ENCODE peak calls at places on chromosome 1, in five cellular contexts. One of them, this sample, is unnamed.

GRCh38 chr1:28144203-28145135 is 32.0 kb downstream of the PTAFR start:
- DNase-seq in fibroblast of lung: peak; percentile 20
- DNase-seq in endothelial cell of umbilical vein: no peak
- DNase-seq in psoas muscle: no peak
- DNase-seq in HL-60: peak; percentile 26
- DNase-seq in this sample: peak; percentile 20

GRCh38 chr1:40663324-40664166 is 1.9 kb downstream of the RIMS3 start:
- DNase-seq in fibroblast of lung: no peak
- DNase-seq in endothelial cell of umbilical vein: no peak
- DNase-seq in psoas muscle: no peak
- DNase-seq in HL-60: no peak
- DNase-seq in this sample: no peak

GRCh38 chr1:233006108-233006507 is 55.7 kb downstream of the NTPCR start:
- DNase-seq in fibroblast of lung: no peak
- DNase-seq in endothelial cell of umbilical vein: no peak
- DNase-seq in psoas muscle: no peak
- DNase-seq in HL-60: no peak
- DNase-seq in this sample: no peak

GRCh38 chr1:23122023-23122738 is 46.5 kb downstream of the LUZP1 start:
- DNase-seq in HL-60: no peak
- DNase-seq in psoas muscle: no peak
- DNase-seq in fibroblast of lung: peak; percentile 85
- DNase-seq in endothelial cell of umbilical vein: peak; percentile 60
- DNase-seq in this sample: peak; percentile 50

GRCh38 chr1:224274970-224275626 is 54.9 kb downstream of the NVL start:
- DNase-seq in HL-60: no peak
- DNase-seq in endothelial cell of umbilical vein: no peak
- DNase-seq in fibroblast of lung: no peak
- DNase-seq in psoas muscle: no peak
- DNase-seq in this sample: no peak

GRCh38 chr1:112778136-112778535 is 63.0 kb upstream of the PPM1J start:
- DNase-seq in HL-60: no peak
- DNase-seq in fibroblast of lung: no peak
- DNase-seq in endothelial cell of umbilical vein: no peak
- DNase-seq in psoas muscle: no peak
- DNase-seq in this sample: no peak

GRCh38 chr1:162072770-162073169 is 3.3 kb downstream of the NOS1AP start:
- DNase-seq in HL-60: no peak
- DNase-seq in fibroblast of lung: no peak
- DNase-seq in endothelial cell of umbilical vein: peak; percentile 40
- DNase-seq in psoas muscle: no peak
- DNase-seq in this sample: no peak

GRCh38 chr1:92154934-92155333 is 62.8 kb upstream of the C1orf146 start:
- DNase-seq in endothelial cell of umbilical vein: no peak
- DNase-seq in fibroblast of lung: no peak
- DNase-seq in HL-60: no peak
- DNase-seq in psoas muscle: no peak
- DNase-seq in this sample: no peak

GRCh38 chr1:185719021-185719420 is 15.2 kb upstream of the HMCN1 start:
- DNase-seq in HL-60: no peak
- DNase-seq in psoas muscle: peak; percentile 38
- DNase-seq in fibroblast of lung: peak; percentile 86
- DNase-seq in endothelial cell of umbilical vein: peak; percentile 41
- DNase-seq in this sample: peak; percentile 93

GRCh38 chr1:197782719-197783328 is 7.5 kb upstream of the DENND1B start:
- DNase-seq in endothelial cell of umbilical vein: peak; percentile 5
- DNase-seq in psoas muscle: no peak
- DNase-seq in fibroblast of lung: no peak
- DNase-seq in HL-60: no peak
- DNase-seq in this sample: no peak

GRCh38 chr1:42046772-42047552 is 106.2 kb upstream of the GUCA2B start:
- DNase-seq in HL-60: no peak
- DNase-seq in psoas muscle: peak; percentile 53
- DNase-seq in endothelial cell of umbilical vein: no peak
- DNase-seq in fibroblast of lung: no peak
- DNase-seq in this sample: no peak

GRCh38 chr1:108327534-108328462 is 83.9 kb upstream of the NBPF4 start:
- DNase-seq in psoas muscle: no peak
- DNase-seq in HL-60: no peak
- DNase-seq in endothelial cell of umbilical vein: no peak
- DNase-seq in fibroblast of lung: no peak
- DNase-seq in this sample: no peak

GRCh38 chr1:53619811-53620619 is 118.9 kb downstream of the GLIS1 start:
- DNase-seq in fibroblast of lung: peak; percentile 34
- DNase-seq in HL-60: no peak
- DNase-seq in psoas muscle: no peak
- DNase-seq in endothelial cell of umbilical vein: no peak
- DNase-seq in this sample: no peak

GRCh38 chr1:54461731-54462596 is 55.8 kb upstream of the SSBP3 start:
- DNase-seq in HL-60: no peak
- DNase-seq in fibroblast of lung: no peak
- DNase-seq in endothelial cell of umbilical vein: no peak
- DNase-seq in psoas muscle: no peak
- DNase-seq in this sample: no peak

DNA sequence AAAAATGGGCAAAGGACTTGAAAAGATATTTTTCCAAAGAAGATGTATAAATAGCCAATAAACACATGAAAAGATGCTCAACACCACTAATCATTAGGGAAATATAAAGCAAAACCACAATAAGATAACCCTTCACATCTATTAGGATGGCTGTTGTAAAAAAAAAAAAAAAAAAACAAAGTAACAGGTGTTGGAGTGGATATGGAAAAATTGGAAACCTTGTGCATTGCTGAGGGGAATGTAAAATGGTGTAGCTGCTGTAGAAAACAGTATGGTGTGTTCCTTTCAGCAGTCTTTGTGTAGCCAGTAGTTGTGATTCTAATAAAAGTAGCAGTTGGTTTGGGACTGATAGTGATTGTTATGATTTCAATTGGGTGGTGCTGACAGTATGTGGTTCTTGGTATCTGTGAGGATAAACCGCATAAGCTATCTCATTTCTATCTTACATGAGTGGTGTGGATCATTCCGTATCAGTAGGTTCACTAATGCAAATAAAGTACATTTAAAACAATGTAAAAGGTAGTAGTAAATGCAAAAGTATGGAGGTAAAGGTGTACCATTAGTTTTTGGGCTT is 19.9 kb downstream of the MAN1A2 start:
- DNase-seq in fibroblast of lung: no peak
- DNase-seq in psoas muscle: no peak
- DNase-seq in HL-60: no peak
- DNase-seq in endothelial cell of umbilical vein: no peak
- DNase-seq in this sample: no peak
- TF ChIP-seq CTCF in fibroblast of lung: no peak
- TF ChIP-seq CTCF in psoas muscle: no peak
- TF ChIP-seq CTCF in HL-60: no peak
- TF ChIP-seq CTCF in endothelial cell of umbilical vein: no peak
- TF ChIP-seq CTCF in this sample: no peak

GRCh38 chr1:10760566-10761502 is 35.6 kb downstream of the CASZ1 start:
- DNase-seq in fibroblast of lung: no peak
- DNase-seq in endothelial cell of umbilical vein: no peak
- DNase-seq in HL-60: no peak
- DNase-seq in psoas muscle: no peak
- DNase-seq in this sample: no peak

GRCh38 chr1:10762875-10763274 is 33.6 kb downstream of the CASZ1 start:
- DNase-seq in endothelial cell of umbilical vein: no peak
- DNase-seq in psoas muscle: no peak
- DNase-seq in HL-60: no peak
- DNase-seq in fibroblast of lung: no peak
- DNase-seq in this sample: no peak

GRCh38 chr1:10762153-10762523 is 34.3 kb downstream of the CASZ1 start:
- DNase-seq in psoas muscle: no peak
- DNase-seq in fibroblast of lung: no peak
- DNase-seq in endothelial cell of umbilical vein: peak; percentile 57
- DNase-seq in HL-60: no peak
- DNase-seq in this sample: no peak

GRCh38 chr1:10759413-10760200 is 36.8 kb downstream of the CASZ1 start:
- DNase-seq in fibroblast of lung: no peak
- DNase-seq in endothelial cell of umbilical vein: no peak
- DNase-seq in psoas muscle: no peak
- DNase-seq in HL-60: no peak
- DNase-seq in this sample: no peak

GRCh38 chr1:10761503-10762152 is 34.8 kb downstream of the CASZ1 start:
- DNase-seq in HL-60: no peak
- DNase-seq in psoas muscle: no peak
- DNase-seq in fibroblast of lung: no peak
- DNase-seq in endothelial cell of umbilical vein: peak; percentile 69
- DNase-seq in this sample: no peak
- H3K4me3 ChIP-seq in HL-60: no peak overlapping the region
- H3K4me3 ChIP-seq in psoas muscle: peak overlapping the region; percentile 30
- H3K4me3 ChIP-seq in fibroblast of lung: no peak overlapping the region
- H3K4me3 ChIP-seq in endothelial cell of umbilical vein: no peak overlapping the region
- H3K4me3 ChIP-seq in this sample: no peak overlapping the region

GRCh38 chr1:181737056-181737455 is 253.7 kb downstream of the CACNA1E start:
- DNase-seq in fibroblast of lung: no peak
- DNase-seq in HL-60: no peak
- DNase-seq in endothelial cell of umbilical vein: no peak
- DNase-seq in psoas muscle: no peak
- DNase-seq in this sample: no peak
- TF ChIP-seq CTCF in fibroblast of lung: no peak
- TF ChIP-seq CTCF in HL-60: no peak
- TF ChIP-seq CTCF in endothelial cell of umbilical vein: no peak
- TF ChIP-seq CTCF in psoas muscle: no peak
- TF ChIP-seq CTCF in this sample: no peak

DNA sequence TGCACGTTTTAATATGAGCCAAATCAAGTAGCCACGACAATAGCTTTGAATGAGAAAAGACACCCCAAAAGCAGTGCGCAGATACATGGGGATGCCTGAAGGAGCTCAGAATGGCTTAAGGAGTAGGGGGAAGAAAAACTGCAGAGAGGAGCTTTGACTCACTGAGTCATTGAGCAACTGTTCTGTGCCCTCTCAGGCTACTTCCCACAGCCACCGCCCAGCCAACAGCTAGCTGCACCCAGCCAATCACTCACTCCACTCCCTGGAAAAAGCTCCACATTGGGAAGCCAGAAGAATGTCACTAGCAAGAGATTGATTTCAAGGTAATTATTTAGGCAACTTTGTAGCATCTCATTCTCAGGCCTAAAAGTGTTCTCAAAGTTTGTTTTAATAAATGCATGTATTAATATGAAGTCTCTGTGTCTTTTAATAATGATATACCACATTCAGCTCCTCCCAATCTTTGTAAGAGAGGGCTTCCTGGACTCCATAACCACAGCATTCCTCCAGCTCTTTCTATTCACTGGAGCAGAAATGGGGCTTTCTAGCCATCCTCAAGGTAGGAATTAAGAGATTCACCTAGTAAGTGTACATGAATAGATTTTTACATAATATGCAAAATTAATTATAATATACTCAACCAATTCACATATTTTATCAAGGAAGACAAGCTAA is 16.8 kb downstream of the DUSP10 start:
- DNase-seq in endothelial cell of umbilical vein: no peak
- DNase-seq in fibroblast of lung: peak; percentile 79
- DNase-seq in HL-60: peak; percentile 65
- DNase-seq in psoas muscle: peak; percentile 65
- DNase-seq in this sample: no peak
- H3K4me3 ChIP-seq in endothelial cell of umbilical vein: no peak overlapping the region
- H3K4me3 ChIP-seq in fibroblast of lung: no peak overlapping the region
- H3K4me3 ChIP-seq in HL-60: no peak overlapping the region
- H3K4me3 ChIP-seq in psoas muscle: no peak overlapping the region
- H3K4me3 ChIP-seq in this sample: no peak overlapping the region

GRCh38 chr1:57422271-57423134 is 1.4 kb downstream of the DAB1 start:
- DNase-seq in psoas muscle: no peak
- DNase-seq in HL-60: no peak
- DNase-seq in endothelial cell of umbilical vein: no peak
- DNase-seq in fibroblast of lung: peak; percentile 35
- DNase-seq in this sample: no peak
- TF ChIP-seq CTCF in psoas muscle: no peak
- TF ChIP-seq CTCF in HL-60: no peak
- TF ChIP-seq CTCF in endothelial cell of umbilical vein: no peak
- TF ChIP-seq CTCF in fibroblast of lung: peak; percentile 37
- TF ChIP-seq CTCF in this sample: peak; percentile 39

GRCh38 chr1:165235777-165236285 is 120.7 kb downstream of the LMX1A start:
- DNase-seq in HL-60: no peak
- DNase-seq in psoas muscle: peak; percentile 16
- DNase-seq in fibroblast of lung: no peak
- DNase-seq in endothelial cell of umbilical vein: no peak
- DNase-seq in this sample: no peak
- H3K4me3 ChIP-seq in HL-60: no peak overlapping the region
- H3K4me3 ChIP-seq in psoas muscle: peak overlapping the region; percentile 65
- H3K4me3 ChIP-seq in fibroblast of lung: no peak overlapping the region
- H3K4me3 ChIP-seq in endothelial cell of umbilical vein: no peak overlapping the region
- H3K4me3 ChIP-seq in this sample: peak overlapping the region; percentile 23

DNA sequence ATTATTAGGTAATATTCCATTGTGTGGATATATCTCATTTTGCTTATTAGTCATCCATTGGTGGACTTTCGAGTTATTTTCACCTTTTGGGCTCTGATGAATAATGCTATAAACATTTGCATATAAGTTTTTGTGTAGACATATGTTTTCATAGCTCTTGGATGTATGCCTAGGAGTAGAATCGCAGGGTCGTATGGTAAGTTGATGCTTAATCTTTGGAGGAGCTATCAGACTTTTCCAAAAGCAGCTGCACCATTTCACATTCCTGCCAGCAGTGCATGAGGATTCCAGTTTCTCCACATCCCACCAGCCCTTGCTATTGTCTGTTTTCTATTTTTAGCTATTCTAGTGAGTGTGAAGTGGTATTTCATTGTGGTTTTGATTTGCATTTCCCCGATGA is 120.3 kb upstream of the TMEM51 start:
- DNase-seq in endothelial cell of umbilical vein: no peak
- DNase-seq in fibroblast of lung: peak; percentile 70
- DNase-seq in HL-60: no peak
- DNase-seq in psoas muscle: no peak
- DNase-seq in this sample: peak; percentile 15
- TF ChIP-seq CTCF in endothelial cell of umbilical vein: no peak
- TF ChIP-seq CTCF in fibroblast of lung: peak; percentile 61
- TF ChIP-seq CTCF in HL-60: no peak
- TF ChIP-seq CTCF in psoas muscle: no peak
- TF ChIP-seq CTCF in this sample: peak; percentile 54

This sample was measured in astrocyte of the cerebellum.